ENCODE peak calls at places on chromosomes 12 and 14, in six cellular contexts. O, F, J, S, Q and Z are unnamed samples.

GRCh38 chr14:70601162-70601561 is 707 bp upstream of the MED6 start:
- DNase-seq in O (no peak), F (no peak), J (no peak), S (no peak), Q (no peak), Z (no peak)

GRCh38 chr12:26282339-26282945 is 87.1 kb downstream of the SSPN start:
- DNase-seq in O (no peak), F (no peak), J (no peak), S (no peak), Q (no peak), Z (no peak)

GRCh38 chr14:87864356-87865230 is 128.4 kb downstream of the GALC start:
- DNase-seq in O (no peak), F (no peak), J (no peak), S (no peak), Q (no peak), Z (peak)

GRCh38 chr12:95102916-95103671 is 29.7 kb upstream of the NR2C1 start:
- DNase-seq in O (no peak), F (peak), J (peak), S (no peak), Q (no peak), Z (peak)

GRCh38 chr14:57725399-57726077 is 140.4 kb downstream of the SLC35F4 start:
- DNase-seq in O (no peak), F (no peak), J (peak), S (no peak), Q (no peak), Z (peak)

GRCh38 chr12:32051511-32052299 is 54.9 kb upstream of the BICD1 start:
- DNase-seq in O (no peak), F (no peak), J (no peak), S (no peak), Q (no peak), Z (peak)

GRCh38 chr12:114933428-114934160 is 249.6 kb upstream of the TBX3 start:
- DNase-seq in O (no peak), F (no peak), J (no peak), S (no peak), Q (no peak), Z (no peak)

GRCh38 chr12:41310367-41310766 is 122.2 kb downstream of the PDZRN4 start:
- DNase-seq in O (no peak), F (no peak), J (no peak), S (no peak), Q (no peak), Z (no peak)

GRCh38 chr12:87136330-87136976 is 880.3 kb upstream of the MGAT4C start:
- DNase-seq in O (no peak), F (no peak), J (no peak), S (no peak), Q (no peak), Z (no peak)

GRCh38 chr14:67079836-67080235 is 109.4 kb upstream of the GARIN2 start:
- DNase-seq in O (no peak), F (no peak), J (no peak), S (no peak), Q (no peak), Z (no peak)

GRCh38 chr12:65184176-65184857 is 14.9 kb downstream of the LEMD3 start:
- DNase-seq in O (no peak), F (no peak), J (no peak), S (no peak), Q (no peak), Z (no peak)

GRCh38 chr12:11202811-11203210 is 16.1 kb upstream of the TAS2R42 start:
- DNase-seq in O (no peak), F (no peak), J (no peak), S (no peak), Q (no peak), Z (no peak)

GRCh38 chr14:83706555-83706954 is 1823.4 kb upstream of the FLRT2 start:
- DNase-seq in O (peak), F (no peak), J (no peak), S (no peak), Q (no peak), Z (no peak)

GRCh38 chr14:68978550-68978911 is 571 bp downstream of the ACTN1 start:
- DNase-seq in O (no peak), F (peak), J (no peak), S (no peak), Q (peak), Z (no peak)

GRCh38 chr14:95217391-95217900 is 60.1 kb upstream of the DICER1 start:
- DNase-seq in O (no peak), F (no peak), J (no peak), S (no peak), Q (no peak), Z (no peak)

GRCh38 chr14:72633551-72633950 is 260.4 kb downstream of the DPF3 start:
- DNase-seq in O (no peak), F (no peak), J (no peak), S (no peak), Q (no peak), Z (no peak)

GRCh38 chr14:32083315-32083624 is 6.2 kb downstream of the ARHGAP5 start:
- DNase-seq in O (no peak), F (no peak), J (no peak), S (no peak), Q (no peak), Z (no peak)

GRCh38 chr12:108700833-108701450 is 30.4 kb downstream of the CORO1C start:
- DNase-seq in O (no peak), F (no peak), J (no peak), S (no peak), Q (no peak), Z (no peak)

GRCh38 chr14:70653662-70654061 is 11.9 kb downstream of the TTC9 start:
- DNase-seq in O (no peak), F (no peak), J (no peak), S (no peak), Q (no peak), Z (no peak)

GRCh38 chr12:121181181-121181580 is 28.7 kb upstream of the P2RX4 start:
- DNase-seq in O (no peak), F (no peak), J (no peak), S (no peak), Q (no peak), Z (no peak)

GRCh38 chr12:100494026-100494425 is 20.4 kb downstream of the NR1H4 start:
- DNase-seq in O (no peak), F (no peak), J (no peak), S (no peak), Q (no peak), Z (no peak)

GRCh38 chr14:69685716-69686115 is 74.3 kb downstream of the SUSD6 start:
- DNase-seq in O (no peak), F (peak), J (no peak), S (no peak), Q (no peak), Z (no peak)

GRCh38 chr14:90554341-90554740 is 157.5 kb downstream of the CALM1 start:
- DNase-seq in O (no peak), F (no peak), J (no peak), S (no peak), Q (no peak), Z (no peak)

GRCh38 chr14:89163237-89163636 is 253.8 kb downstream of the FOXN3 start:
- DNase-seq in O (no peak), F (no peak), J (no peak), S (no peak), Q (no peak), Z (no peak)

GRCh38 chr12:71461787-71462328 is 22.3 kb downstream of the LGR5 start:
- DNase-seq in O (no peak), F (no peak), J (no peak), S (no peak), Q (no peak), Z (no peak)

GRCh38 chr12:132046561-132046960 is 96.8 kb downstream of the EP400 start:
- DNase-seq in O (no peak), F (no peak), J (no peak), S (no peak), Q (no peak), Z (no peak)

GRCh38 chr12:92485356-92486348 is 217.1 kb upstream of the PLEKHG7 start:
- DNase-seq in O (no peak), F (no peak), J (no peak), S (no peak), Q (no peak), Z (peak)

GRCh38 chr14:64891839-64892375 is 12.2 kb upstream of the SPTB start:
- DNase-seq in O (no peak), F (no peak), J (no peak), S (no peak), Q (peak), Z (peak)

GRCh38 chr12:51887476-51888315 is at the start of gene ANKRD33:
- DNase-seq in O (no peak), F (no peak), J (no peak), S (no peak), Q (no peak), Z (no peak)

GRCh38 chr14:101119830-101120571 is 216.5 kb upstream of the RTL1 start:
- DNase-seq in O (no peak), F (no peak), J (no peak), S (no peak), Q (no peak), Z (no peak)